ENCODE peak calls at places on chromosomes 12 and 14, in six cellular contexts. C is stimulated activated CD4-positive, alpha-beta T cell treated with anti-CD3 and anti-CD28 coated beads, TNF-alpha, amount 100 ng/mL, for 48 hours; E is HuH-7.5; J is astrocyte of the spinal cord; O is AML-193; S is A673. R is an unnamed sample.
A peak's percentile ranks its signal among the peaks of the same experiment; 100 is the strongest.

GRCh38 chr12:19912996-19913395 is 455.3 kb upstream of the PDE3A start:
- DNase-seq in J (no peak), O (no peak), E (peak; percentile 25), S (no peak), C (no peak), R (no peak)

GRCh38 chr12:53543539-53543938 is 36.3 kb upstream of the NPFF start:
- DNase-seq in E (peak; percentile 71), O (peak; percentile 47), S (peak; percentile 83), C (peak; percentile 34), J (peak; percentile 78), R (peak; percentile 7)

GRCh38 chr14:93064411-93065271 is 51.1 kb downstream of the ITPK1 start:
- DNase-seq in S (no peak), O (no peak), E (no peak), J (peak; percentile 43), C (no peak), R (no peak)

GRCh38 chr14:67541448-67542387 is 8.6 kb downstream of the PLEKHH1 start:
- DNase-seq in E (no peak), S (no peak), C (no peak), J (no peak), O (no peak), R (no peak)

GRCh38 chr14:67965684-67966083 is 146.1 kb downstream of the RAD51B start:
- DNase-seq in O (no peak), J (no peak), S (no peak), E (no peak), C (no peak), R (no peak)

GRCh38 chr12:57454566-57455373 is at the start of gene INHBE:
- DNase-seq in J (peak; percentile 89), E (no peak), S (peak; percentile 38), O (no peak), C (no peak), R (no peak)

GRCh38 chr12:47813491-47814196 is 6.1 kb downstream of the HDAC7 start:
- DNase-seq in J (no peak), O (peak; percentile 65), C (no peak), S (no peak), E (no peak), R (peak; percentile 80)

GRCh38 chr14:24135584-24135833 is 485 bp upstream of the PSME1 start:
- DNase-seq in J (no peak), S (no peak), E (no peak), C (no peak), O (no peak), R (no peak)

R was measured in CMK.